ENCODE peak calls at places on chromosomes 16 and 17, in eight cellular contexts. One of them, this sample, is unnamed.

GRCh38 chr17:80379348-80379747 is 35.6 kb upstream of the ENDOV start:
- DNase-seq in CD8-positive, alpha-beta T cell: no peak
- DNase-seq in heart left ventricle: no peak
- DNase-seq in cardiac muscle cell: no peak
- DNase-seq in AG09319: no peak
- DNase-seq in osteocyte: no peak
- DNase-seq in mesothelial cell of epicardium: no peak
- DNase-seq in neural crest cell: no peak
- DNase-seq in this sample: no peak

GRCh38 chr16:75580-76501 is 2.2 kb upstream of the MPG start:
- DNase-seq in neural crest cell: peak; percentile 41
- DNase-seq in mesothelial cell of epicardium: peak; percentile 55
- DNase-seq in CD8-positive, alpha-beta T cell: no peak
- DNase-seq in AG09319: peak; percentile 68
- DNase-seq in heart left ventricle: peak; percentile 90
- DNase-seq in osteocyte: no peak
- DNase-seq in cardiac muscle cell: no peak
- DNase-seq in this sample: peak; percentile 61

GRCh38 chr17:979539-980405 is at the start of gene NXN:
- DNase-seq in CD8-positive, alpha-beta T cell: peak; percentile 91
- DNase-seq in osteocyte: peak; percentile 98
- DNase-seq in cardiac muscle cell: peak; percentile 93
- DNase-seq in heart left ventricle: peak; percentile 87
- DNase-seq in mesothelial cell of epicardium: peak; percentile 95
- DNase-seq in neural crest cell: peak; percentile 96
- DNase-seq in AG09319: no peak
- DNase-seq in this sample: no peak

GRCh38 chr16:49637933-49638695 is 217.8 kb downstream of the ZNF423 start:
- DNase-seq in AG09319: no peak
- DNase-seq in neural crest cell: no peak
- DNase-seq in cardiac muscle cell: no peak
- DNase-seq in mesothelial cell of epicardium: no peak
- DNase-seq in heart left ventricle: no peak
- DNase-seq in CD8-positive, alpha-beta T cell: no peak
- DNase-seq in osteocyte: no peak
- DNase-seq in this sample: no peak

GRCh38 chr17:44293509-44294226 is 14.7 kb upstream of the RUNDC3A start:
- DNase-seq in neural crest cell: no peak
- DNase-seq in cardiac muscle cell: no peak
- DNase-seq in heart left ventricle: no peak
- DNase-seq in mesothelial cell of epicardium: no peak
- DNase-seq in AG09319: no peak
- DNase-seq in CD8-positive, alpha-beta T cell: no peak
- DNase-seq in osteocyte: no peak
- DNase-seq in this sample: no peak

GRCh38 chr17:42276359-42276608 is at the start of gene STAT5B:
- DNase-seq in neural crest cell: peak; percentile 53
- DNase-seq in cardiac muscle cell: no peak
- DNase-seq in AG09319: no peak
- DNase-seq in mesothelial cell of epicardium: no peak
- DNase-seq in osteocyte: no peak
- DNase-seq in CD8-positive, alpha-beta T cell: peak; percentile 60
- DNase-seq in heart left ventricle: peak; percentile 80
- DNase-seq in this sample: no peak

GRCh38 chr17:45440161-45440859 is 7.6 kb upstream of the ARHGAP27 start:
- DNase-seq in neural crest cell: no peak
- DNase-seq in mesothelial cell of epicardium: no peak
- DNase-seq in osteocyte: no peak
- DNase-seq in AG09319: no peak
- DNase-seq in CD8-positive, alpha-beta T cell: no peak
- DNase-seq in cardiac muscle cell: no peak
- DNase-seq in heart left ventricle: no peak
- DNase-seq in this sample: no peak

GRCh38 chr17:9513266-9513665 is 62.4 kb downstream of the STX8 start:
- DNase-seq in osteocyte: no peak
- DNase-seq in neural crest cell: no peak
- DNase-seq in AG09319: no peak
- DNase-seq in heart left ventricle: no peak
- DNase-seq in CD8-positive, alpha-beta T cell: no peak
- DNase-seq in mesothelial cell of epicardium: no peak
- DNase-seq in cardiac muscle cell: no peak
- DNase-seq in this sample: no peak

GRCh38 chr16:84577034-84577803 is 40.7 kb downstream of the COTL1 start:
- DNase-seq in CD8-positive, alpha-beta T cell: no peak
- DNase-seq in cardiac muscle cell: no peak
- DNase-seq in neural crest cell: no peak
- DNase-seq in osteocyte: no peak
- DNase-seq in mesothelial cell of epicardium: no peak
- DNase-seq in AG09319: no peak
- DNase-seq in heart left ventricle: no peak
- DNase-seq in this sample: no peak

GRCh38 chr17:47966079-47966519 is 4.8 kb upstream of the CDK5RAP3 start:
- DNase-seq in osteocyte: no peak
- DNase-seq in cardiac muscle cell: no peak
- DNase-seq in neural crest cell: no peak
- DNase-seq in heart left ventricle: no peak
- DNase-seq in AG09319: no peak
- DNase-seq in mesothelial cell of epicardium: no peak
- DNase-seq in CD8-positive, alpha-beta T cell: no peak
- DNase-seq in this sample: peak; percentile 49

GRCh38 chr17:50621562-50621961 is 13.1 kb upstream of the ABCC3 start:
- DNase-seq in CD8-positive, alpha-beta T cell: no peak
- DNase-seq in neural crest cell: no peak
- DNase-seq in heart left ventricle: no peak
- DNase-seq in cardiac muscle cell: no peak
- DNase-seq in mesothelial cell of epicardium: no peak
- DNase-seq in AG09319: no peak
- DNase-seq in osteocyte: no peak
- DNase-seq in this sample: no peak

GRCh38 chr17:73641779-73642580 is 2.3 kb downstream of the SDK2 start:
- DNase-seq in CD8-positive, alpha-beta T cell: no peak
- DNase-seq in cardiac muscle cell: no peak
- DNase-seq in AG09319: no peak
- DNase-seq in neural crest cell: no peak
- DNase-seq in osteocyte: no peak
- DNase-seq in mesothelial cell of epicardium: no peak
- DNase-seq in heart left ventricle: no peak
- DNase-seq in this sample: no peak

GRCh38 chr16:51854401-51854951 is 692.5 kb downstream of the TOX3 start:
- DNase-seq in neural crest cell: no peak
- DNase-seq in heart left ventricle: no peak
- DNase-seq in AG09319: no peak
- DNase-seq in cardiac muscle cell: no peak
- DNase-seq in mesothelial cell of epicardium: no peak
- DNase-seq in CD8-positive, alpha-beta T cell: no peak
- DNase-seq in osteocyte: no peak
- DNase-seq in this sample: no peak

GRCh38 chr16:87575027-87575804 is 27.1 kb upstream of the JPH3 start:
- DNase-seq in mesothelial cell of epicardium: no peak
- DNase-seq in cardiac muscle cell: no peak
- DNase-seq in heart left ventricle: no peak
- DNase-seq in neural crest cell: no peak
- DNase-seq in osteocyte: no peak
- DNase-seq in CD8-positive, alpha-beta T cell: no peak
- DNase-seq in AG09319: no peak
- DNase-seq in this sample: no peak

GRCh38 chr17:52827526-52827925 is 669.0 kb upstream of the CA10 start:
- DNase-seq in osteocyte: no peak
- DNase-seq in heart left ventricle: no peak
- DNase-seq in AG09319: no peak
- DNase-seq in cardiac muscle cell: no peak
- DNase-seq in neural crest cell: no peak
- DNase-seq in mesothelial cell of epicardium: no peak
- DNase-seq in CD8-positive, alpha-beta T cell: no peak
- DNase-seq in this sample: no peak

GRCh38 chr17:70059076-70059475 is 15.9 kb upstream of the KCNJ16 start:
- DNase-seq in cardiac muscle cell: no peak
- DNase-seq in CD8-positive, alpha-beta T cell: no peak
- DNase-seq in osteocyte: no peak
- DNase-seq in mesothelial cell of epicardium: no peak
- DNase-seq in AG09319: no peak
- DNase-seq in neural crest cell: no peak
- DNase-seq in heart left ventricle: no peak
- DNase-seq in this sample: no peak

GRCh38 chr17:65593870-65594584 is 32.6 kb upstream of the AXIN2 start:
- DNase-seq in heart left ventricle: no peak
- DNase-seq in CD8-positive, alpha-beta T cell: no peak
- DNase-seq in cardiac muscle cell: no peak
- DNase-seq in osteocyte: no peak
- DNase-seq in neural crest cell: no peak
- DNase-seq in mesothelial cell of epicardium: peak; percentile 45
- DNase-seq in AG09319: no peak
- DNase-seq in this sample: no peak

GRCh38 chr16:58098207-58099096 is 30.7 kb downstream of the CFAP20 start:
- DNase-seq in mesothelial cell of epicardium: no peak
- DNase-seq in cardiac muscle cell: no peak
- DNase-seq in osteocyte: no peak
- DNase-seq in heart left ventricle: no peak
- DNase-seq in CD8-positive, alpha-beta T cell: no peak
- DNase-seq in neural crest cell: no peak
- DNase-seq in AG09319: no peak
- DNase-seq in this sample: no peak

DNA sequence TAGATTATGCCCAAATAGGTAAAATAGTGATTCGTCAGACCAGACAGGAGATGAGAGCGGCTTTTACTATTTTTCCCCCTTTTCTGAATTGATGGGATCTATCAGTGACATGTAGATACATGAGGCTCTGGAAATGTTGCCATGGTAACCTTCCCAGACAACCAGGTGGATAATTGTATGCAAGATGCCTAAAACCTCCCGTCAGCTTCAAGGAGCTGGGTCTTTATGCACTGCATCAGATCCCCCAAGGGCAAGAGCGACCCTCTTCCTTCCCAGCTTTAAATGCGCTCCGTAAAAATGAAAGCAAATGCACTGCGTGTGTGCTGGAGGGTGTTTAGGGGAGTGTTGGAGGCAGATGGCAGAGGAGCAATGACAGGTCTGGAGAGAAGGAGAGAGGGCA is 461.9 kb upstream of the HSBP1 start:
- DNase-seq in osteocyte: no peak
- DNase-seq in neural crest cell: no peak
- DNase-seq in heart left ventricle: no peak
- DNase-seq in cardiac muscle cell: no peak
- DNase-seq in mesothelial cell of epicardium: no peak
- DNase-seq in CD8-positive, alpha-beta T cell: no peak
- DNase-seq in AG09319: no peak
- DNase-seq in this sample: no peak
- TF ChIP-seq CTCF in osteocyte: no peak
- TF ChIP-seq CTCF in neural crest cell: no peak
- TF ChIP-seq CTCF in heart left ventricle: no peak
- TF ChIP-seq CTCF in cardiac muscle cell: no peak
- TF ChIP-seq CTCF in mesothelial cell of epicardium: no peak
- TF ChIP-seq CTCF in CD8-positive, alpha-beta T cell: no peak
- TF ChIP-seq CTCF in AG09319: no peak
- TF ChIP-seq CTCF in this sample: no peak

DNA sequence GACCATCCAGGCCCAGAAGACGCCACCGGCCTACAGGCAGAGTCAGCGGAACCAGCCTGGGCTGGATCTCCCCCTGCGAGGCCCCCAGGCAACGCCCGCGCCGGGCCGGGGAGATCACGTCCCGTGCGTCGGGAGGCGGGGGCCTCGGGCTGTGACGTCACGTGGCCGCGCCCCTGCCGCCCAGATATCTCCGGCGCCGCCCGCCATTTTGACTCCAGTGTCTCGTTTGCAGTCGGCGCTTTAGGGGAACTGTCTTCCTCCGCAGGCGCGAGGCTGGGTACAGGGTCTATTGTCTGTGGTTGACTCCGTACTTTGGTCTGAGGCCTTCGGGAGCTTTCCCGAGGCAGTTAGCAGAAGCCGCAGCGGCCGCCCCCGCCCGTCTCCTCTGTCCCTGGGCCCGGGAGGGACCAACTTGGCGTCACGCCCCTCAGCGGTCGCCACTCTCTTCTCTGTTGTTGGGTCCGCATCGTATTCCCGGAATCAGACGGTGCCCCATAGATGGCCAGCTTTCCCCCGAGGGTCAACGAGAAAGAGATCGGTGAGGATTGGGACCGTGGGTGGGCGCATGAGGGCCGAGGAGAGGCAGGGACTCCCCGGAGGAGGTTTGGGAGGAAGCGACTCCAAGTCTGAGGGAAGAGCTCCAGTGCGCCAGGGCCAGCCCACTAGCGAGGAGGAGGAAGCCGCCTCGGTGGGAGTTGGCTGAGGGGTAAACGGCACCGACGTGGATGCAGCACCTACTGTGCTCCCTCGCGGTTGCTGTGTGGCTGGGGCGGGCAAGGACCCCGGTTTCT is at the start of gene WSB1:
- DNase-seq in osteocyte: peak; percentile 98
- DNase-seq in mesothelial cell of epicardium: peak; percentile 96
- DNase-seq in heart left ventricle: peak; percentile 97
- DNase-seq in AG09319: peak; percentile 89
- DNase-seq in CD8-positive, alpha-beta T cell: peak; percentile 88
- DNase-seq in neural crest cell: peak; percentile 88
- DNase-seq in cardiac muscle cell: peak; percentile 95
- DNase-seq in this sample: peak; percentile 62
- TF ChIP-seq CTCF in osteocyte: peak; percentile 1
- TF ChIP-seq CTCF in mesothelial cell of epicardium: no peak
- TF ChIP-seq CTCF in heart left ventricle: no peak
- TF ChIP-seq CTCF in AG09319: no peak
- TF ChIP-seq CTCF in CD8-positive, alpha-beta T cell: no peak
- TF ChIP-seq CTCF in neural crest cell: no peak
- TF ChIP-seq CTCF in cardiac muscle cell: no peak
- TF ChIP-seq CTCF in this sample: peak; percentile 1

DNA sequence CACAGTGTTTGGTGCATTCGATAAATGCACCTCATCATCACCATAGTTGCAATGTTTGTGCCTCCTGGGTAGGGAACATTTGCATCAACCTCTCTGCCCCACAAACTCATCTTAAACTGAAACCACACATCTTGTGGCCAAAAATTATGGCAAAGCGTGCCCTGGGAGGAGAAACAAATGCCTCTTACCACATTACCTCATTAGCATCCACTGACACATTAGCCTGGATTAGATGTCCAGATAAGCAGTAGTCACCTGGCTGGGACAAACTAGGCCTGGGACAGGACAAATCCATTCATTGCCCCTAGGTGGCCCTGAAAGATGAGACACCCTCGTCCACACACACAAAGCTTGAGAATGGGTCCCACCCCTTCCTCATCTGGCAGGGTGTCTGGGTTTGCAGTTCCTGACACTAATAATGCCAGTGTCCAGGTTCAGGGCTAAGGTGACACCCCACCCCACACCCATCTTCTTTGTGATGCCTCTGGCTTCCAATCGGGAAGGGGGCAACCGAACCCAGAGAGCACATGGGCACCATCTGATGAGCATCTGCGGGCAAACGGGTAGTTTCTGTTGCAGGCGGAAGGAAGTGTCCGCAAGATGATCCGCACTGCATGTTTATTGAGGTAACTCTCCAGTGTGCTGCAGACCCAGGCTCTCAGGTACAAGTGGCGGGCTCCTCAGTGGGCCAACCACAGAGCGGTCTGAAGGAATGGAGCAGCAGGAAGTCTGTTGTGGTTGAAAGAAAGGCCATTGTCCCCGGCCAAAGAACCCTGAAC is 8.6 kb downstream of the XYLT1 start:
- DNase-seq in mesothelial cell of epicardium: no peak
- DNase-seq in cardiac muscle cell: no peak
- DNase-seq in AG09319: no peak
- DNase-seq in osteocyte: no peak
- DNase-seq in neural crest cell: no peak
- DNase-seq in CD8-positive, alpha-beta T cell: no peak
- DNase-seq in heart left ventricle: no peak
- DNase-seq in this sample: no peak
- TF ChIP-seq CTCF in mesothelial cell of epicardium: no peak
- TF ChIP-seq CTCF in cardiac muscle cell: no peak
- TF ChIP-seq CTCF in AG09319: no peak
- TF ChIP-seq CTCF in osteocyte: no peak
- TF ChIP-seq CTCF in neural crest cell: no peak
- TF ChIP-seq CTCF in CD8-positive, alpha-beta T cell: no peak
- TF ChIP-seq CTCF in heart left ventricle: no peak
- TF ChIP-seq CTCF in this sample: no peak

GRCh38 chr17:31266042-31266441 is 31.0 kb downstream of the OMG start:
- DNase-seq in neural crest cell: no peak
- DNase-seq in mesothelial cell of epicardium: no peak
- DNase-seq in AG09319: no peak
- DNase-seq in cardiac muscle cell: no peak
- DNase-seq in osteocyte: no peak
- DNase-seq in heart left ventricle: no peak
- DNase-seq in CD8-positive, alpha-beta T cell: no peak
- DNase-seq in this sample: no peak
- TF ChIP-seq CTCF in neural crest cell: no peak
- TF ChIP-seq CTCF in mesothelial cell of epicardium: no peak
- TF ChIP-seq CTCF in AG09319: peak; percentile 0
- TF ChIP-seq CTCF in cardiac muscle cell: peak; percentile 24
- TF ChIP-seq CTCF in osteocyte: peak; percentile 22
- TF ChIP-seq CTCF in heart left ventricle: no peak
- TF ChIP-seq CTCF in CD8-positive, alpha-beta T cell: peak; percentile 33
- TF ChIP-seq CTCF in this sample: peak; percentile 15

This sample was measured in AG09309.